ENCODE peak calls at places on chromosome 9, in four cellular contexts. T is H1, Y is K562, I is GM12878. F is an unnamed sample.

GRCh38 chr9:27181381-27181780 is 72.4 kb downstream of the TEK start:
- DNase-seq in Y (no peak), T (no peak), I (no peak), F (no peak)

GRCh38 chr9:98795295-98795955 is 930 bp downstream of the ANKS6 start:
- DNase-seq in T (peak), Y (no peak), I (no peak), F (no peak)

GRCh38 chr9:107274953-107275422 is 8.1 kb upstream of the RAD23B start:
- DNase-seq in T (no peak), Y (no peak), I (no peak), F (no peak)

GRCh38 chr9:127979333-127980055 is 1.3 kb downstream of the EEIG1 start:
- DNase-seq in Y (peak), T (peak), I (no peak), F (peak)

GRCh38 chr9:121935744-121936143 is 157.4 kb downstream of the TTLL11 start:
- DNase-seq in Y (no peak), T (peak), I (no peak), F (no peak)

GRCh38 chr9:115456515-115456914 is 338.6 kb upstream of the TNC start:
- DNase-seq in Y (no peak), T (no peak), I (no peak), F (no peak)

GRCh38 chr9:95857122-95857521 is 18.4 kb upstream of the ERCC6L2 start:
- DNase-seq in I (no peak), T (no peak), Y (no peak), F (peak)

GRCh38 chr9:121326924-121327613 is 43.0 kb downstream of the STOM start:
- DNase-seq in T (no peak), Y (no peak), I (no peak), F (no peak)

GRCh38 chr9:121636411-121636865 is 15.0 kb upstream of the DAB2IP start:
- DNase-seq in T (no peak), Y (no peak), I (no peak), F (peak)

GRCh38 chr9:105651806-105652205 is 10.5 kb upstream of the TAL2 start:
- DNase-seq in I (no peak), T (no peak), Y (no peak), F (no peak)

GRCh38 chr9:8762676-8763075 is 963.1 kb upstream of the DMAC1 start:
- DNase-seq in T (no peak), Y (no peak), I (no peak), F (no peak)

GRCh38 chr9:133952598-133953550 is 39.2 kb downstream of the VAV2 start:
- DNase-seq in T (no peak), I (no peak), Y (no peak), F (no peak)

GRCh38 chr9:121455527-121456239 is 44.0 kb downstream of the GGTA1 start:
- DNase-seq in T (no peak), Y (peak), I (no peak), F (no peak)

GRCh38 chr9:99340281-99340680 is 118.2 kb downstream of the SEC61B start:
- DNase-seq in T (no peak), I (no peak), Y (no peak), F (no peak)

GRCh38 chr9:70285246-70285645 is 26.5 kb downstream of the SMC5 start:
- DNase-seq in Y (no peak), I (no peak), T (no peak), F (peak)

GRCh38 chr9:72509635-72510034 is 11.8 kb upstream of the TMC1 start:
- DNase-seq in I (peak), T (no peak), Y (no peak), F (no peak)

GRCh38 chr9:757246-757881 is 84.1 kb upstream of the DMRT1 start:
- DNase-seq in T (peak), I (no peak), Y (peak), F (peak)

GRCh38 chr9:5953743-5954707 is 61.4 kb downstream of the RANBP6 start:
- DNase-seq in I (no peak), T (no peak), Y (no peak), F (no peak)

GRCh38 chr9:97704851-97705250 is 7.7 kb upstream of the XPA start:
- DNase-seq in Y (no peak), I (no peak), T (no peak), F (no peak)

GRCh38 chr9:133654736-133655657 is 18.8 kb downstream of the DBH start:
- DNase-seq in T (no peak), I (no peak), Y (no peak), F (no peak)

GRCh38 chr9:928363-929042 is 48.0 kb upstream of the DMRT3 start:
- DNase-seq in T (peak), I (no peak), Y (peak), F (peak)

GRCh38 chr9:111752455-111752854 is 42.3 kb downstream of the SHOC1 start:
- DNase-seq in Y (no peak), I (no peak), T (no peak), F (no peak)

GRCh38 chr9:16139781-16140180 is 586.9 kb downstream of the CCDC171 start:
- DNase-seq in Y (no peak), I (no peak), T (no peak), F (no peak)

GRCh38 chr9:7196467-7196866 is 438.7 kb downstream of the KDM4C start:
- DNase-seq in T (no peak), Y (no peak), I (no peak), F (no peak)
- TF ChIP-seq NRF1 in T (no peak), Y (no peak), I (no peak), F (no peak)

GRCh38 chr9:91949293-91949945 is 609 bp downstream of the ROR2 start:
- DNase-seq in I (no peak), T (peak), Y (no peak), F (peak)
- TF ChIP-seq NRF1 in I (no peak), T (no peak), Y (peak), F (no peak)

GRCh38 chr9:17293685-17294084 is 158.8 kb downstream of the CNTLN start:
- DNase-seq in T (no peak), I (no peak), Y (no peak), F (no peak)
- TF ChIP-seq NRF1 in T (no peak), I (no peak), Y (no peak), F (no peak)

GRCh38 chr9:19440823-19441580 is 32.2 kb downstream of the ACER2 start:
- DNase-seq in Y (no peak), I (no peak), T (no peak), F (no peak)
- TF ChIP-seq NRF1 in Y (no peak), I (no peak), T (no peak), F (no peak)

GRCh38 chr9:114149765-114150340 is 5.5 kb upstream of the COL27A1 start:
- DNase-seq in Y (no peak), I (no peak), T (no peak), F (no peak)
- TF ChIP-seq NRF1 in Y (no peak), I (no peak), T (no peak), F (no peak)

DNA sequence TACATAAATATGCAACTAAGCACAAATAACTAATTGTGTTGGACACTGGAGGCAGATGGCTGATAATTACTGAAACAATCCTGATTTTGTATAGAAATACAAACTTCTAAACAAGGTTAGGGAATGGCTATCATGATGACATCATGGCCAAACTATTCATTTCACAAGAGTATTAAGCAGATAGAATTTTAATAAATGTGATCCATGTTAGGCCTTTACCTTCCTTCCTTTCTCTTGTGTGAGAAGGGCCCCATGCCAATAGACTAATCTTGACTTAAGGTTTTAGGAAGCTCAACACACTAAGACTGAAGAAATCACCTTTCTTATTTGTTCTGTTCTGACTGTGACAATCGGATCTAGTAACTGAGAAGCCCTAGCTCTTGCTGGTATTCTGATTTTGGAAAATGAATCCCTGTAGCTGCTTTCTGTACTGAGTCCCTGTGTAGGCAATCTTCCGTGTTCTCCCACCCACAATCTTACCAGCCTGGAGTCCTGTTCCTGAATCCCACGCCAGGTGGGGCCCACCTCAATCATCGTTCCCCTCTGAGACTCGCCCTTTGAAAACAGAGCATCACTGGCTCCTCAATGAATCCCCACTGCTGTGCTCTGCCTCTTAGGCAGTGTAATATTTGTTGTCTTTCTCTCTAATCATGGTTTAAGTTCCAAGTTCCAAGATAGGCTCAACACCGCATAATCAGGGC is 168.7 kb upstream of the GNA14 start:
- DNase-seq in T (no peak), Y (no peak), I (no peak), F (no peak)
- TF ChIP-seq NRF1 in T (no peak), Y (no peak), I (no peak), F (no peak)

GRCh38 chr9:88182501-88182900 is 44.2 kb upstream of the SPATA31C2 start:
- DNase-seq in I (no peak), T (no peak), Y (no peak), F (no peak)

GRCh38 chr9:88187631-88188030 is 49.4 kb upstream of the SPATA31C2 start:
- DNase-seq in I (no peak), Y (no peak), T (no peak), F (no peak)

GRCh38 chr9:88186495-88187110 is 48.3 kb upstream of the SPATA31C2 start:
- DNase-seq in I (no peak), Y (no peak), T (no peak), F (no peak)

GRCh38 chr9:88183798-88184495 is 45.7 kb upstream of the SPATA31C2 start:
- DNase-seq in I (no peak), Y (no peak), T (no peak), F (no peak)

GRCh38 chr9:88184986-88185385 is 46.7 kb upstream of the SPATA31C2 start:
- DNase-seq in Y (no peak), T (no peak), I (no peak), F (peak)
- TF ChIP-seq NRF1 in Y (no peak), T (no peak), I (no peak), F (no peak)

GRCh38 chr9:126879288-126879687 is 18.8 kb downstream of the ZBTB34 start:
- DNase-seq in T (no peak), Y (no peak), I (no peak), F (no peak)

GRCh38 chr9:126880226-126880946 is 19.9 kb downstream of the ZBTB34 start:
- DNase-seq in Y (no peak), I (no peak), T (no peak), F (no peak)

GRCh38 chr9:126883636-126884035 is 23.2 kb downstream of the ZBTB34 start:
- DNase-seq in I (no peak), Y (peak), T (no peak), F (no peak)

GRCh38 chr9:126882746-126883145 is 22.3 kb downstream of the ZBTB34 start:
- DNase-seq in I (no peak), Y (no peak), T (no peak), F (no peak)

GRCh38 chr9:126880947-126881332 is 20.5 kb downstream of the ZBTB34 start:
- DNase-seq in I (no peak), T (no peak), Y (no peak), F (no peak)
- TF ChIP-seq NRF1 in I (no peak), T (no peak), Y (no peak), F (no peak)

GRCh38 chr9:137027369-137028012 is 546 bp downstream of the ABCA2 start:
- DNase-seq in Y (no peak), I (no peak), T (no peak), F (peak)
- TF ChIP-seq NRF1 in Y (no peak), I (no peak), T (no peak), F (no peak)

DNA sequence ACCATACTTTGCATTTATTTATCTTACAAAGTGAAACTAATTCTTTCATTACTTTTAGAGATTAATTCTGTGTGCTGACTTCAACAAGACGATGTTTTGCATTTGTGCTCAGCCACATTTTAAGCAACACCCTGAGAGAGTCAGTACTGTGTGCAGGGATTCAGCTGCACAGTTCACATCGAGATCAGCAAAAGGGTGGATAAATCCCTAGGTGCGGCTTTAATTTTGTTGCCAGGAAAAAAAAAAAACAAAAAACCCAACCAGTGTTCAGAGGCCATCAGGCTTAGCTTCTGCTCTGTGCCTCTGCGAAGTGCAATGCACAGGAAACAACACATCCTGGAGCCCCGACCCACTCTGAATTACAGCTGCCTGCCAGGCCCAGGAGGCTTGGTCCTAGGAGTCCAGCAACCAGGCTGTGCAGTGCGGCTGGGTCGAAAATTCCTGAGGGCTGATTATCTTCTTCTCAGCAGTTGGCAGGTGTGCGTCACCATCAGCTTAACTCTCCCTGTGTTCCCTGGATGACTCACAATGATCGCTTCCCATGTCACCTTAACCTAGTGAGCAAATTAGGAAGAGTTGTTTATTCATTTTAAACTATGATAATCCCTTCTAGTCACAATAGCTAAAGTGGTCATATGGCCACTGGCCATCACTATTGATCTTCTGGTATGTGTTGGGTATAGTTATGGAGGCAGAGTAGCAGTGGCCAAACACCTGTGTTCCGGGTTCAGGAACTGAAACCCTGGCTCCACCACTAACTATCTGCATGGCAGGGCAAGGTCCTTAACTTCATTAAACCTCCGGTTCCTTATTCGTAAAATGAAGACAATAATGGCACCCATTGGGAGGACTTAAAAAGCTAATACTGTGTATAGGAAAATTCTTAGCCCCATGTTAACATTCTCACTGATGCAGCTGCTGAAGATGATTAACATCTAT is 31.2 kb upstream of the NDUFB6 start:
- DNase-seq in T (no peak), I (no peak), Y (no peak), F (no peak)
- TF ChIP-seq NRF1 in T (no peak), I (no peak), Y (no peak), F (no peak)